ENCODE peak calls at places on chromosomes 13 and 19, in four cellular contexts. O is endothelial cell, L is ascending aorta, W is body of pancreas. X is an unnamed sample.

GRCh38 chr19:33040994-33041827 is 23.5 kb downstream of the RHPN2 start:
- DNase-seq in O (no peak), L (no peak), W (peak; percentile 80), X (no peak)

GRCh38 chr19:41906271-41906670 is 22.0 kb downstream of the ERFL start:
- DNase-seq in O (no peak), L (no peak), W (no peak), X (no peak)

GRCh38 chr13:51978836-51979556 is 32.3 kb downstream of the ATP7B start:
- DNase-seq in O (no peak), L (no peak), W (peak; percentile 37), X (no peak)

GRCh38 chr13:33911521-33911920 is 93.6 kb downstream of the RFC3 start:
- DNase-seq in O (no peak), L (no peak), W (no peak), X (no peak)

GRCh38 chr13:57629821-57630235 is 1.7 kb upstream of the PCDH17 start:
- DNase-seq in O (peak; percentile 96), L (peak; percentile 87), W (peak; percentile 87), X (peak; percentile 92)

GRCh38 chr13:50451609-50452008 is 391.9 kb downstream of the DLEU7 start:
- DNase-seq in O (no peak), L (no peak), W (no peak), X (no peak)

GRCh38 chr13:79830945-79831344 is 350.0 kb downstream of the NDFIP2 start:
- DNase-seq in O (no peak), L (no peak), W (no peak), X (no peak)

GRCh38 chr13:80040219-80040976 is 300.5 kb downstream of the SPRY2 start:
- DNase-seq in O (no peak), L (no peak), W (no peak), X (no peak)

GRCh38 chr13:74708629-74709028 is 574.4 kb upstream of the KLF12 start:
- DNase-seq in O (no peak), L (no peak), W (no peak), X (no peak)

GRCh38 chr13:100301418-100301817 is 212.5 kb downstream of the PCCA start:
- DNase-seq in O (peak; percentile 7), L (no peak), W (peak; percentile 22), X (no peak)

GRCh38 chr19:9751449-9751848 is 17.1 kb downstream of the ZNF846 start:
- DNase-seq in O (no peak), L (no peak), W (no peak), X (no peak)

GRCh38 chr13:112069063-112069726 is 2.2 kb downstream of the SOX1 start:
- DNase-seq in O (no peak), L (no peak), W (no peak), X (no peak)

GRCh38 chr19:36054733-36055686 is at the start of gene WDR62:
- DNase-seq in O (peak; percentile 94), L (peak; percentile 95), W (peak; percentile 93), X (peak; percentile 90)

GRCh38 chr19:6590458-6591319 is at the start of gene CD70:
- DNase-seq in O (peak; percentile 19), L (no peak), W (no peak), X (peak; percentile 9)

GRCh38 chr19:33150852-33151518 is 19.1 kb downstream of the WDR88 start:
- DNase-seq in O (no peak), L (no peak), W (no peak), X (no peak)

GRCh38 chr19:29506619-29506911 is 19.2 kb upstream of the VSTM2B start:
- DNase-seq in O (no peak), L (no peak), W (no peak), X (no peak)

GRCh38 chr19:14554382-14554812 is 17.5 kb downstream of the NDUFB7 start:
- DNase-seq in O (no peak), L (no peak), W (peak; percentile 35), X (no peak)
- TF ChIP-seq CTCF in O (no peak), L (no peak), W (no peak), X (no peak)

DNA sequence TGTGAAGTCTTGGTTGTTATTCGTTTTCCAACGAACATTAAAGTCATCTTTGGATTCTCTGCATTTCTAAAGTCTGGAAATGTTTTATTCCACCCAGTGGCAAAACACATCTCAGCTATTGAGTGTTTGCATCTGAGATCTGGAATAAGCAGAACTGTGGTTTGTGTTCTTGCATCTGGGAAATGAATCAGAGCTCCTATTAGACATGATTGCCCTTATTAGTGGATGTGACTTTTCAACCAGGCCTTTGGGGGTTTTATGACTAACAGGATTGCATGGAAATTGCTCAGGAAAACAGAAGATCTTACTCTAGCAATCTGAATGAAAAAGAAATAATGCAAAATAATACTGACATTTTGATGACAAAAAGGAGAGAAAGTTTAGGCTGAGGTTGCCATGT is 488.8 kb downstream of the IRS2 start:
- DNase-seq in O (no peak), L (no peak), W (no peak), X (no peak)
- TF ChIP-seq CTCF in O (no peak), L (no peak), W (no peak), X (no peak)

DNA sequence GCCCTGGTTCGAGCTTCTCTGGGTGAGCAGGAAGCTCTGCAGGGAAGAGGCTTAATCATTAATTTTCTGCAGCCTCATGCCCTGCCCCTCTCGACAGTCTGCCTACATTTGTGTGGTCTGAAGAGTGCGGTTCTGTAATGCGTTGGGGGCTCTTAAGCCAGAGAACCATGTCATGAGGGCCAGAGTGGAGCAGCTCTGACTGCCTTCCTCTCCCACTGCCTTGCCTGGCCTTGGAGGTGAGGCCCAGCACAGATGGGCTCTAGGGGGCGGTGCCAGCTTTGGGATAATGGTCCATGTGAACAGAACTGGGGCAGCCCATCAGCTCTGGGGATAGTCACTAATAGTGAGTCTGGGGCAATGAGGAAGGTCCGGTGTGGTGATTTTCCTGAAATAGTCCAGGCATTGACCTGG is 5.7 kb downstream of the FGF9 start:
- DNase-seq in O (peak; percentile 45), L (no peak), W (peak; percentile 46), X (no peak)
- TF ChIP-seq CTCF in O (no peak), L (no peak), W (peak; percentile 33), X (no peak)

GRCh38 chr19:14361824-14362223 is 19.4 kb upstream of the ADGRE5 start:
- DNase-seq in O (no peak), L (no peak), W (no peak), X (no peak)
- TF ChIP-seq CTCF in O (no peak), L (peak; percentile 30), W (no peak), X (no peak)

GRCh38 chr19:470701-471100 is 9.9 kb upstream of the SHC2 start:
- DNase-seq in O (no peak), L (no peak), W (no peak), X (no peak)

GRCh38 chr19:472005-472858 is 11.4 kb upstream of the SHC2 start:
- DNase-seq in O (no peak), L (no peak), W (no peak), X (no peak)

GRCh38 chr19:475360-475759 is 14.5 kb upstream of the SHC2 start:
- DNase-seq in O (no peak), L (no peak), W (no peak), X (no peak)

GRCh38 chr19:478236-478888 is 17.5 kb upstream of the SHC2 start:
- DNase-seq in O (no peak), L (no peak), W (no peak), X (no peak)

GRCh38 chr19:474126-475078 is 13.6 kb upstream of the SHC2 start:
- DNase-seq in O (no peak), L (no peak), W (no peak), X (no peak)
- TF ChIP-seq CTCF in O (no peak), L (no peak), W (no peak), X (no peak)

DNA sequence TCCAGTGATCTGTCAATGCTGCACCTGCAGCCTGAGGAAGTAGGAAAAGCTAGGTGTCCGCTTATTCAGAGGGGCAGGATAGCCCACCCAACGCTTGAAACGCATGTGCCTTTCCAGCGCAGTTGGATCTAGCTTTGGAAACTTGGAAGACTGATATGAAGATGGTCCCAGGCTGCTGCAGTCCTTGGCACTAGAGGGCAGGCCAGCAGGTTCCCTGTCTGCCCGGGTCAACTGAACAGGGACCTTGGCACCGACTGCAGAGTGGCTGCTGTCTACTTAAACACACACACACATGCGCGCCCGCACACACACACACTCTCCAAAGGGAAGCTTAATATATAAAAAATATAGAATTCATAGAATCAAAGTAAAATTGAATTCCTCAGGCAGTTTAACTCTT is 100.0 kb downstream of the TSHZ3 start:
- DNase-seq in O (no peak), L (no peak), W (no peak), X (no peak)
- TF ChIP-seq CTCF in O (no peak), L (no peak), W (no peak), X (no peak)

GRCh38 chr13:93234459-93234858 is 7.9 kb downstream of the GPC6 start:
- DNase-seq in O (no peak), L (no peak), W (no peak), X (no peak)
- TF ChIP-seq CTCF in O (no peak), L (no peak), W (no peak), X (no peak)

X was measured in neural crest cell.